ENCODE peak calls at places on chromosomes 3 and 15, in five cellular contexts. E, V, Z, P and G are unnamed samples.

GRCh38 chr15:28084547-28084946 is 14.6 kb downstream of the OCA2 start:
- DNase-seq in Z (no peak), E (peak), V (no peak), P (no peak), G (no peak)

GRCh38 chr3:61559108-61559731 is 2.2 kb upstream of the PTPRG start:
- DNase-seq in E (peak), P (no peak), Z (no peak), V (no peak), G (no peak)

GRCh38 chr3:127097516-127097915 is 95.4 kb upstream of the PRR23E start:
- DNase-seq in Z (no peak), E (no peak), V (no peak), P (no peak), G (no peak)

GRCh38 chr3:99895706-99896441 is 78.2 kb downstream of the CMSS1 start:
- DNase-seq in V (peak), P (peak), E (peak), Z (no peak), G (no peak)

GRCh38 chr3:190566043-190566933 is 52.4 kb downstream of the IL1RAP start:
- DNase-seq in E (peak), V (peak), Z (no peak), P (peak), G (peak)

GRCh38 chr15:85495096-85495495 is 114.7 kb downstream of the AKAP13 start:
- DNase-seq in P (no peak), V (no peak), Z (no peak), E (no peak), G (no peak)

GRCh38 chr3:77042892-77043291 is 3.0 kb downstream of the ROBO2 start:
- DNase-seq in E (peak), V (no peak), Z (no peak), P (no peak), G (no peak)

GRCh38 chr15:70792171-70792573 is 28.8 kb upstream of the UACA start:
- DNase-seq in P (peak), V (peak), Z (no peak), E (peak), G (no peak)

GRCh38 chr3:129971368-129972052 is 3.0 kb upstream of the TRH start:
- DNase-seq in V (no peak), Z (no peak), P (no peak), E (no peak), G (no peak)

GRCh38 chr3:173584093-173584833 is 186.7 kb downstream of the NLGN1 start:
- DNase-seq in E (peak), V (no peak), P (peak), Z (peak), G (no peak)

GRCh38 chr3:23915537-23916108 is 1.2 kb downstream of the NKIRAS1 start:
- DNase-seq in E (peak), Z (no peak), P (peak), V (no peak), G (no peak)

GRCh38 chr15:75640483-75641175 is 605 bp upstream of the IMP3 start:
- DNase-seq in Z (no peak), P (peak), E (peak), V (no peak), G (no peak)
- TF ChIP-seq CTCF in Z (no peak), P (peak), E (peak), V (peak), G (peak)

GRCh38 chr15:24718289-24719082 is 42.9 kb downstream of the NPAP1 start:
- DNase-seq in E (no peak), V (no peak), Z (no peak), P (no peak), G (no peak)
- TF ChIP-seq CTCF in E (no peak), V (no peak), Z (no peak), P (no peak), G (no peak)

DNA sequence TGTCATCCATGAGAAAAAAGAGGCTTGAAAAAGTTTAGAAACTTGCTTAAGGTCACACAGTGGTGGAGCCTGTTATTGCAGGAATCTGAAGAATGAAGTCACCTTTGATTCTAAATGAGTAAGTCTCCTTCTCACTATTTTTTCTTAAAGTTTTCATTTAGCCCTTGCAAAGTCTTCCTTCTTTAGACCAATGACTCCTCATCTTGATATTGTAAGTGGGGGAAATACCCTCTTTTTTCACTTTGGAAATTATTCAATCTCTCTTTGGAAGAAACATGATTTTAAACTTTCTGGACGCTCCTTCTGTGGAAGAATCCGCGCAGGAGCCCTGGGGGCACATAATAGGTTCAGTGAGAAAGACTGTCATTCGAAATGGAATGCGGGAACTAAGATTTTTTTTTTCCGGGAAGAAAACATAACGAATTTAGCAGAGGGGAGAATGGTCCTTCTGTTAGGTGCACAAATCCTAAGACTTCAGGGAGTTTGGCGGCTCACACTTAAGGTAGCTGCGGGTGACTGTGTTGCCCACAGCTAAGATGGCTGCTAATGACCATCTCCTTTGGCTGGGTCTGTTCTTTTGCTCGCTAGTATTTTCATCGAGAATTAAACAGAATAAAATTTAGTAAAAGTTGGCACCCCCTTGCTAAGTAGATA is 614 bp upstream of the SLMAP start:
- DNase-seq in V (no peak), E (peak), P (peak), Z (peak), G (no peak)
- TF ChIP-seq CTCF in V (no peak), E (peak), P (peak), Z (peak), G (no peak)

DNA sequence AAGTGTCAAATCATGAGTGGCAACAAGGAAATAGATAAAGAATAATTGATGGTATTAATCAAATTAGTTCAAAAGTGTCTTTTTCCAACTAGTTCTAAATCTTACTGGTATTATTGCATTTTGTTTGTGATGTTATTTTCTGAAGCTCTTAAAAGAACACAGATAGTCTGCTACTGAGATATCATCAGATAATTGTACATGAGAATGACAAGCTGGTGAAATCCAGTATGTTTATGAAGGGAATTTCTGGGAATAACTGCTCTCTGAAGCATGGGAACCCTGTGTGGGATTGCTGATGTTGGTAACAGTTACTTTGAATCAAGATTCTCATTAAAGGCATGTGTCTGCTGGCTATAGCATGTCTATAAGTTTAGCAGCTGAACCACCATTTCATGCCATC is 190.3 kb upstream of the CDIN1 start:
- DNase-seq in E (no peak), P (no peak), V (no peak), Z (no peak), G (no peak)
- TF ChIP-seq CTCF in E (no peak), P (no peak), V (no peak), Z (no peak), G (no peak)

DNA sequence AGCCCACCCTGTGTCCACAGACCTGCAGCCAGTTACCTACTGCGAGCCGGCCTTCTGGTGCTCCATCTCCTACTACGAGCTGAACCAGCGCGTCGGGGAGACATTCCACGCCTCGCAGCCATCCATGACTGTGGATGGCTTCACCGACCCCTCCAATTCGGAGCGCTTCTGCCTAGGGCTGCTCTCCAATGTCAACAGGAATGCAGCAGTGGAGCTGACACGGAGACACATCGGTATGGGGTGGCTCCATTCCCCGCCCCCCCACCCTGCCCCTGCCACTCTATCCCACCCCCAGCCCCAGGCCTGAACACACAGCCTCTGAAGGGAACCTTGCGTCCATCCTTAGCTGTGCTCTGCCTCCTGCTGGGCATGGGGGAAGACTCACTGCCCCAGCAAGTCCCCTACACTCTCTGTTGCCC is 73.2 kb downstream of the AAGAB start:
- DNase-seq in E (no peak), V (no peak), P (no peak), Z (no peak), G (no peak)
- TF ChIP-seq CTCF in E (peak), V (no peak), P (no peak), Z (no peak), G (no peak)

GRCh38 chr15:91593653-91594052 is 259.9 kb upstream of the SLCO3A1 start:
- DNase-seq in P (no peak), Z (no peak), E (no peak), V (no peak), G (no peak)

GRCh38 chr15:91586542-91586941 is 267.0 kb upstream of the SLCO3A1 start:
- DNase-seq in P (no peak), E (no peak), V (no peak), Z (no peak), G (no peak)

GRCh38 chr15:91592586-91592985 is 260.9 kb upstream of the SLCO3A1 start:
- DNase-seq in Z (no peak), E (no peak), P (no peak), V (no peak), G (no peak)

GRCh38 chr15:91593081-91593480 is 260.4 kb upstream of the SLCO3A1 start:
- DNase-seq in Z (no peak), E (no peak), P (peak), V (no peak), G (no peak)

GRCh38 chr15:91589360-91589759 is 264.1 kb upstream of the SLCO3A1 start:
- DNase-seq in Z (no peak), E (no peak), P (no peak), V (no peak), G (no peak)
- TF ChIP-seq CTCF in Z (no peak), E (no peak), P (no peak), V (no peak), G (no peak)

GRCh38 chr3:8423307-8423706 is 78.3 kb upstream of the LMCD1 start:
- DNase-seq in P (no peak), E (no peak), V (no peak), Z (no peak), G (no peak)

GRCh38 chr3:8420613-8421012 is 81.0 kb upstream of the LMCD1 start:
- DNase-seq in V (no peak), P (peak), E (peak), Z (no peak), G (no peak)

GRCh38 chr3:8424281-8424680 is 77.3 kb upstream of the LMCD1 start:
- DNase-seq in V (no peak), Z (no peak), E (no peak), P (no peak), G (no peak)

GRCh38 chr3:8421711-8422110 is 79.9 kb upstream of the LMCD1 start:
- DNase-seq in E (no peak), P (no peak), V (no peak), Z (no peak), G (no peak)

GRCh38 chr3:8421267-8421666 is 80.4 kb upstream of the LMCD1 start:
- DNase-seq in Z (no peak), V (no peak), E (no peak), P (no peak), G (no peak)
- TF ChIP-seq CTCF in Z (no peak), V (no peak), E (no peak), P (no peak), G (no peak)